ENCODE peak calls at places on chromosomes 12 and 14, in four cellular contexts. One of them, this sample, is unnamed.

GRCh38 chr14:66380143-66380542 is 106.0 kb upstream of the CCDC196 start:
- DNase-seq in neural progenitor cell: no peak
- DNase-seq in HS-27A: no peak
- DNase-seq in activated CD8-positive, alpha-beta memory T cell treated with anti-CD3 and anti-CD28 coated beads, Interleukin-2, amount 50 U/mL, for 4 hours: no peak
- DNase-seq in this sample: no peak

GRCh38 chr12:109962388-109962787 is 33.8 kb downstream of the GIT2 start:
- DNase-seq in neural progenitor cell: no peak
- DNase-seq in HS-27A: no peak
- DNase-seq in activated CD8-positive, alpha-beta memory T cell treated with anti-CD3 and anti-CD28 coated beads, Interleukin-2, amount 50 U/mL, for 4 hours: no peak
- DNase-seq in this sample: peak

GRCh38 chr14:64604854-64605253 is 55.1 kb downstream of the PPP1R36 start:
- DNase-seq in neural progenitor cell: no peak
- DNase-seq in HS-27A: no peak
- DNase-seq in activated CD8-positive, alpha-beta memory T cell treated with anti-CD3 and anti-CD28 coated beads, Interleukin-2, amount 50 U/mL, for 4 hours: no peak
- DNase-seq in this sample: no peak

GRCh38 chr14:69615471-69616407 is 4.3 kb downstream of the SUSD6 start:
- DNase-seq in neural progenitor cell: no peak
- DNase-seq in HS-27A: no peak
- DNase-seq in activated CD8-positive, alpha-beta memory T cell treated with anti-CD3 and anti-CD28 coated beads, Interleukin-2, amount 50 U/mL, for 4 hours: no peak
- DNase-seq in this sample: peak

GRCh38 chr12:91990525-91990924 is 155.1 kb downstream of the BTG1 start:
- DNase-seq in neural progenitor cell: no peak
- DNase-seq in HS-27A: no peak
- DNase-seq in activated CD8-positive, alpha-beta memory T cell treated with anti-CD3 and anti-CD28 coated beads, Interleukin-2, amount 50 U/mL, for 4 hours: no peak
- DNase-seq in this sample: no peak

GRCh38 chr14:58072288-58073071 is 79.5 kb downstream of the ARMH4 start:
- DNase-seq in neural progenitor cell: peak
- DNase-seq in HS-27A: peak
- DNase-seq in activated CD8-positive, alpha-beta memory T cell treated with anti-CD3 and anti-CD28 coated beads, Interleukin-2, amount 50 U/mL, for 4 hours: peak
- DNase-seq in this sample: peak

GRCh38 chr12:43696154-43696553 is 62.4 kb downstream of the PUS7L start:
- DNase-seq in neural progenitor cell: no peak
- DNase-seq in HS-27A: no peak
- DNase-seq in activated CD8-positive, alpha-beta memory T cell treated with anti-CD3 and anti-CD28 coated beads, Interleukin-2, amount 50 U/mL, for 4 hours: no peak
- DNase-seq in this sample: no peak

GRCh38 chr14:36784541-36784940 is 122.9 kb downstream of the PAX9 start:
- DNase-seq in neural progenitor cell: no peak
- DNase-seq in HS-27A: no peak
- DNase-seq in activated CD8-positive, alpha-beta memory T cell treated with anti-CD3 and anti-CD28 coated beads, Interleukin-2, amount 50 U/mL, for 4 hours: no peak
- DNase-seq in this sample: no peak

GRCh38 chr14:96268426-96269358 is 12.7 kb downstream of the BDKRB1 start:
- DNase-seq in neural progenitor cell: no peak
- DNase-seq in HS-27A: no peak
- DNase-seq in activated CD8-positive, alpha-beta memory T cell treated with anti-CD3 and anti-CD28 coated beads, Interleukin-2, amount 50 U/mL, for 4 hours: no peak
- DNase-seq in this sample: peak

GRCh38 chr12:67019070-67019469 is 250.1 kb upstream of the CAND1 start:
- DNase-seq in neural progenitor cell: peak
- DNase-seq in HS-27A: no peak
- DNase-seq in activated CD8-positive, alpha-beta memory T cell treated with anti-CD3 and anti-CD28 coated beads, Interleukin-2, amount 50 U/mL, for 4 hours: no peak
- DNase-seq in this sample: no peak

GRCh38 chr14:87847216-87847615 is 145.8 kb downstream of the GALC start:
- DNase-seq in neural progenitor cell: no peak
- DNase-seq in HS-27A: no peak
- DNase-seq in activated CD8-positive, alpha-beta memory T cell treated with anti-CD3 and anti-CD28 coated beads, Interleukin-2, amount 50 U/mL, for 4 hours: no peak
- DNase-seq in this sample: no peak

GRCh38 chr12:27821259-27821973 is 41.4 kb upstream of the MANSC4 start:
- DNase-seq in neural progenitor cell: peak
- DNase-seq in HS-27A: peak
- DNase-seq in activated CD8-positive, alpha-beta memory T cell treated with anti-CD3 and anti-CD28 coated beads, Interleukin-2, amount 50 U/mL, for 4 hours: peak
- DNase-seq in this sample: peak

GRCh38 chr12:30970559-30971202 is 44.1 kb downstream of the TSPAN11 start:
- DNase-seq in neural progenitor cell: no peak
- DNase-seq in HS-27A: no peak
- DNase-seq in activated CD8-positive, alpha-beta memory T cell treated with anti-CD3 and anti-CD28 coated beads, Interleukin-2, amount 50 U/mL, for 4 hours: no peak
- DNase-seq in this sample: no peak

GRCh38 chr14:43041207-43041606 is 1434.5 kb downstream of the LRFN5 start:
- DNase-seq in neural progenitor cell: no peak
- DNase-seq in HS-27A: no peak
- DNase-seq in activated CD8-positive, alpha-beta memory T cell treated with anti-CD3 and anti-CD28 coated beads, Interleukin-2, amount 50 U/mL, for 4 hours: no peak
- DNase-seq in this sample: no peak

GRCh38 chr12:42003031-42003430 is 141.6 kb downstream of the GXYLT1 start:
- DNase-seq in neural progenitor cell: no peak
- DNase-seq in HS-27A: no peak
- DNase-seq in activated CD8-positive, alpha-beta memory T cell treated with anti-CD3 and anti-CD28 coated beads, Interleukin-2, amount 50 U/mL, for 4 hours: no peak
- DNase-seq in this sample: no peak

GRCh38 chr12:122062832-122063690 is 15.5 kb upstream of the MLXIP start:
- DNase-seq in neural progenitor cell: no peak
- DNase-seq in HS-27A: no peak
- DNase-seq in activated CD8-positive, alpha-beta memory T cell treated with anti-CD3 and anti-CD28 coated beads, Interleukin-2, amount 50 U/mL, for 4 hours: no peak
- DNase-seq in this sample: peak

GRCh38 chr12:7142057-7142644 is 12.0 kb downstream of the CLSTN3 start:
- DNase-seq in neural progenitor cell: peak
- DNase-seq in HS-27A: no peak
- DNase-seq in activated CD8-positive, alpha-beta memory T cell treated with anti-CD3 and anti-CD28 coated beads, Interleukin-2, amount 50 U/mL, for 4 hours: peak
- DNase-seq in this sample: peak

GRCh38 chr14:99679543-99679942 is 4.6 kb upstream of the CYP46A1 start:
- DNase-seq in neural progenitor cell: no peak
- DNase-seq in HS-27A: no peak
- DNase-seq in activated CD8-positive, alpha-beta memory T cell treated with anti-CD3 and anti-CD28 coated beads, Interleukin-2, amount 50 U/mL, for 4 hours: no peak
- DNase-seq in this sample: no peak

GRCh38 chr14:51612449-51612848 is 39.3 kb upstream of the FRMD6 start:
- DNase-seq in neural progenitor cell: no peak
- DNase-seq in HS-27A: no peak
- DNase-seq in activated CD8-positive, alpha-beta memory T cell treated with anti-CD3 and anti-CD28 coated beads, Interleukin-2, amount 50 U/mL, for 4 hours: no peak
- DNase-seq in this sample: no peak

GRCh38 chr12:57744194-57744776 is 554 bp upstream of the TSPAN31 start:
- DNase-seq in neural progenitor cell: no peak
- DNase-seq in HS-27A: peak
- DNase-seq in activated CD8-positive, alpha-beta memory T cell treated with anti-CD3 and anti-CD28 coated beads, Interleukin-2, amount 50 U/mL, for 4 hours: peak
- DNase-seq in this sample: peak

GRCh38 chr14:102917469-102918211 is 4.8 kb upstream of the AMN start:
- DNase-seq in neural progenitor cell: peak
- DNase-seq in HS-27A: no peak
- DNase-seq in activated CD8-positive, alpha-beta memory T cell treated with anti-CD3 and anti-CD28 coated beads, Interleukin-2, amount 50 U/mL, for 4 hours: peak
- DNase-seq in this sample: peak

GRCh38 chr12:8612629-8613028 is at the start of gene AICDA:
- DNase-seq in neural progenitor cell: no peak
- DNase-seq in HS-27A: no peak
- DNase-seq in activated CD8-positive, alpha-beta memory T cell treated with anti-CD3 and anti-CD28 coated beads, Interleukin-2, amount 50 U/mL, for 4 hours: no peak
- DNase-seq in this sample: no peak

GRCh38 chr14:22106700-22107697 is 433.4 kb upstream of the OR4E1 start:
- DNase-seq in neural progenitor cell: no peak
- DNase-seq in HS-27A: no peak
- DNase-seq in activated CD8-positive, alpha-beta memory T cell treated with anti-CD3 and anti-CD28 coated beads, Interleukin-2, amount 50 U/mL, for 4 hours: no peak
- DNase-seq in this sample: no peak

GRCh38 chr14:101071493-101071891 is 168.0 kb upstream of the RTL1 start:
- DNase-seq in neural progenitor cell: no peak
- DNase-seq in HS-27A: no peak
- DNase-seq in activated CD8-positive, alpha-beta memory T cell treated with anti-CD3 and anti-CD28 coated beads, Interleukin-2, amount 50 U/mL, for 4 hours: no peak
- DNase-seq in this sample: no peak

GRCh38 chr12:68865399-68866154 is 57.6 kb downstream of the MDM2 start:
- DNase-seq in neural progenitor cell: no peak
- DNase-seq in HS-27A: no peak
- DNase-seq in activated CD8-positive, alpha-beta memory T cell treated with anti-CD3 and anti-CD28 coated beads, Interleukin-2, amount 50 U/mL, for 4 hours: no peak
- DNase-seq in this sample: no peak

GRCh38 chr12:6465467-6466183 is 4.9 kb downstream of the VAMP1 start:
- DNase-seq in neural progenitor cell: peak
- DNase-seq in HS-27A: peak
- DNase-seq in activated CD8-positive, alpha-beta memory T cell treated with anti-CD3 and anti-CD28 coated beads, Interleukin-2, amount 50 U/mL, for 4 hours: no peak
- DNase-seq in this sample: peak

GRCh38 chr14:60757617-60758016 is 23.1 kb downstream of the MNAT1 start:
- DNase-seq in neural progenitor cell: no peak
- DNase-seq in HS-27A: no peak
- DNase-seq in activated CD8-positive, alpha-beta memory T cell treated with anti-CD3 and anti-CD28 coated beads, Interleukin-2, amount 50 U/mL, for 4 hours: no peak
- DNase-seq in this sample: peak

GRCh38 chr14:29123017-29123416 is 356.4 kb downstream of the FOXG1 start:
- DNase-seq in neural progenitor cell: no peak
- DNase-seq in HS-27A: no peak
- DNase-seq in activated CD8-positive, alpha-beta memory T cell treated with anti-CD3 and anti-CD28 coated beads, Interleukin-2, amount 50 U/mL, for 4 hours: no peak
- DNase-seq in this sample: no peak

GRCh38 chr14:84144166-84144565 is 1385.8 kb upstream of the FLRT2 start:
- DNase-seq in neural progenitor cell: no peak
- DNase-seq in HS-27A: peak
- DNase-seq in activated CD8-positive, alpha-beta memory T cell treated with anti-CD3 and anti-CD28 coated beads, Interleukin-2, amount 50 U/mL, for 4 hours: no peak
- DNase-seq in this sample: no peak

GRCh38 chr12:130649101-130649571 is 67.0 kb downstream of the RIMBP2 start:
- DNase-seq in neural progenitor cell: no peak
- DNase-seq in HS-27A: no peak
- DNase-seq in activated CD8-positive, alpha-beta memory T cell treated with anti-CD3 and anti-CD28 coated beads, Interleukin-2, amount 50 U/mL, for 4 hours: no peak
- DNase-seq in this sample: no peak

GRCh38 chr12:124866883-124867232 is 3.2 kb upstream of the SCARB1 start:
- DNase-seq in neural progenitor cell: no peak
- DNase-seq in HS-27A: no peak
- DNase-seq in activated CD8-positive, alpha-beta memory T cell treated with anti-CD3 and anti-CD28 coated beads, Interleukin-2, amount 50 U/mL, for 4 hours: no peak
- DNase-seq in this sample: no peak

GRCh38 chr12:6941786-6942185 is 1.8 kb upstream of the RNU7-1 start:
- DNase-seq in neural progenitor cell: no peak
- DNase-seq in HS-27A: no peak
- DNase-seq in activated CD8-positive, alpha-beta memory T cell treated with anti-CD3 and anti-CD28 coated beads, Interleukin-2, amount 50 U/mL, for 4 hours: no peak
- DNase-seq in this sample: no peak

GRCh38 chr12:54522213-54522612 is 24.7 kb downstream of the NCKAP1L start:
- DNase-seq in neural progenitor cell: no peak
- DNase-seq in HS-27A: no peak
- DNase-seq in activated CD8-positive, alpha-beta memory T cell treated with anti-CD3 and anti-CD28 coated beads, Interleukin-2, amount 50 U/mL, for 4 hours: no peak
- DNase-seq in this sample: peak

GRCh38 chr12:24152270-24152669 is 202.8 kb upstream of the SOX5 start:
- DNase-seq in neural progenitor cell: no peak
- DNase-seq in HS-27A: no peak
- DNase-seq in activated CD8-positive, alpha-beta memory T cell treated with anti-CD3 and anti-CD28 coated beads, Interleukin-2, amount 50 U/mL, for 4 hours: no peak
- DNase-seq in this sample: no peak

GRCh38 chr14:26276757-26277156 is 321.1 kb downstream of the NOVA1 start:
- DNase-seq in neural progenitor cell: peak
- DNase-seq in HS-27A: no peak
- DNase-seq in activated CD8-positive, alpha-beta memory T cell treated with anti-CD3 and anti-CD28 coated beads, Interleukin-2, amount 50 U/mL, for 4 hours: no peak
- DNase-seq in this sample: no peak

GRCh38 chr12:15856097-15856982 is 25.8 kb upstream of the STRAP start:
- DNase-seq in neural progenitor cell: peak
- DNase-seq in HS-27A: peak
- DNase-seq in activated CD8-positive, alpha-beta memory T cell treated with anti-CD3 and anti-CD28 coated beads, Interleukin-2, amount 50 U/mL, for 4 hours: peak
- DNase-seq in this sample: peak